ENCODE peak calls at places on chromosomes 6 and 20, in four cellular contexts. M is GM23248, B is heart left ventricle, R is stomach. O is an unnamed sample.

GRCh38 chr6:123418101-123418500 is 218.6 kb downstream of the TRDN start:
- DNase-seq in M (no peak), B (no peak), R (no peak), O (no peak)

GRCh38 chr6:38027685-38028373 is 208.3 kb downstream of the ZFAND3 start:
- DNase-seq in M (no peak), B (no peak), R (no peak), O (no peak)

GRCh38 chr6:105600342-105601293 is 197.7 kb upstream of the PREP start:
- DNase-seq in M (peak; percentile 61), B (no peak), R (no peak), O (no peak)

GRCh38 chr6:132192646-132193045 is 208.6 kb downstream of the MOXD1 start:
- DNase-seq in M (no peak), B (no peak), R (no peak), O (no peak)

GRCh38 chr6:100366419-100366818 is 98.3 kb downstream of the SIM1 start:
- DNase-seq in M (peak; percentile 84), B (no peak), R (no peak), O (no peak)

GRCh38 chr20:35523298-35523888 is 6.1 kb downstream of the C20orf173 start:
- DNase-seq in M (peak; percentile 46), B (no peak), R (no peak), O (peak; percentile 21)

GRCh38 chr6:127737768-127738167 is 160.8 kb downstream of the C6orf58 start:
- DNase-seq in M (peak; percentile 17), B (no peak), R (no peak), O (peak; percentile 3)

GRCh38 chr6:101490857-101491256 is 97.3 kb downstream of the GRIK2 start:
- DNase-seq in M (no peak), B (no peak), R (no peak), O (no peak)

GRCh38 chr6:3209114-3210023 is 18.1 kb downstream of the TUBB2B start:
- DNase-seq in M (peak; percentile 99), B (no peak), R (peak; percentile 36), O (peak; percentile 81)

GRCh38 chr6:151431336-151431735 is 20.6 kb downstream of the RMND1 start:
- DNase-seq in M (no peak), B (no peak), R (no peak), O (no peak)

GRCh38 chr20:11790047-11790446 is 127.6 kb upstream of the BTBD3 start:
- DNase-seq in M (no peak), B (no peak), R (no peak), O (no peak)

GRCh38 chr6:166633732-166634535 is 6.9 kb upstream of the RPS6KA2 start:
- DNase-seq in M (peak; percentile 25), B (peak; percentile 45), R (no peak), O (no peak)

GRCh38 chr6:6581014-6581413 is 7.5 kb upstream of the LY86 start:
- DNase-seq in M (no peak), B (no peak), R (no peak), O (no peak)

GRCh38 chr20:50516935-50517816 is 7.0 kb downstream of the PTPN1 start:
- DNase-seq in M (no peak), B (no peak), R (no peak), O (no peak)

GRCh38 chr20:50515471-50516106 is 5.4 kb downstream of the PTPN1 start:
- DNase-seq in M (peak; percentile 37), B (no peak), R (no peak), O (no peak)

GRCh38 chr20:50514750-50515149 is 4.6 kb downstream of the PTPN1 start:
- DNase-seq in M (no peak), B (no peak), R (no peak), O (no peak)

GRCh38 chr20:50517817-50518154 is 7.6 kb downstream of the PTPN1 start:
- DNase-seq in M (no peak), B (no peak), R (no peak), O (no peak)

DNA sequence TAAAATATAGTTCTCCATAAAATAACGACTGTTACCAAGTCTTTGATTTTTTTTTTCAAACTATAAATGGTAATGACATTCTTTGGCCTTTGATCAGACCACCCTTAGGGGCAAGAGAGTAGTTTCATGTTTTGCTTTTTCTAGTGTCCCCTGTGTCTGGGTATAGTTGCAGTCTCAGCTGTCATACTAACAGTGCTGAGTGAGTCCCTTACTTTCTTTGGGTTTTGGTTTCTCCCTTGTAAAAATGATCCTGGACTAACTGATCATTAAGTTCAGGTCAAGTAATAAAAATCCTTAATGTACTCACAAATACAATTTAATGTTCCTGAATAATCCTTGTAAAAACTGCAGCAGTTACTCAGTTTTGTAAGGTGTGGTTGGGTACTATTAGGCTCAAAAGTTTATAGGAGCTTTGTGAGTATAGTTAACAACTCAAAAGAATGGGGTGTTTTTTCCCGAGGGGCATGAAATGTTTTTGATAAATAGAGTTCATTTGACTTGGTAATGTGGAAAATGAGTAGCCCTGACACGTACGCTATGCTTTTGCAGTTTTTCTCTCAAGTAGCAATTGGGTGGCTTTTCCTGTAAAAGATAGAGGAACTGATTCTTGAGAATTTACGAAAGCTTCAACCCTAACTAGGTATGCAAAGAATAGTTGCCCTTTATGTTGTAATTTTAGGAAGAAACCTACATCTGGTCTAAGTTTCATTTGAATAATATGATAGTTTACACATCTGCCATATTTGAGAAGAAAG is 6.2 kb downstream of the PTPN1 start:
- DNase-seq in M (no peak), B (no peak), R (no peak), O (no peak)
- H3K4me3 ChIP-seq in M (no peak overlapping the region), B (no peak overlapping the region), R (no peak overlapping the region), O (no peak overlapping the region)

GRCh38 chr6:116512709-116513108 is 1.3 kb downstream of the CALHM5 start:
- DNase-seq in M (peak; percentile 48), B (no peak), R (no peak), O (no peak)

GRCh38 chr6:116511424-116512131 is at the start of gene CALHM5:
- DNase-seq in M (peak; percentile 94), B (peak; percentile 54), R (no peak), O (peak; percentile 30)

GRCh38 chr6:116514103-116514502 is 2.7 kb downstream of the CALHM5 start:
- DNase-seq in M (no peak), B (no peak), R (no peak), O (no peak)

GRCh38 chr6:116512155-116512559 is 718 bp downstream of the CALHM5 start:
- DNase-seq in M (peak; percentile 46), B (no peak), R (no peak), O (no peak)

DNA sequence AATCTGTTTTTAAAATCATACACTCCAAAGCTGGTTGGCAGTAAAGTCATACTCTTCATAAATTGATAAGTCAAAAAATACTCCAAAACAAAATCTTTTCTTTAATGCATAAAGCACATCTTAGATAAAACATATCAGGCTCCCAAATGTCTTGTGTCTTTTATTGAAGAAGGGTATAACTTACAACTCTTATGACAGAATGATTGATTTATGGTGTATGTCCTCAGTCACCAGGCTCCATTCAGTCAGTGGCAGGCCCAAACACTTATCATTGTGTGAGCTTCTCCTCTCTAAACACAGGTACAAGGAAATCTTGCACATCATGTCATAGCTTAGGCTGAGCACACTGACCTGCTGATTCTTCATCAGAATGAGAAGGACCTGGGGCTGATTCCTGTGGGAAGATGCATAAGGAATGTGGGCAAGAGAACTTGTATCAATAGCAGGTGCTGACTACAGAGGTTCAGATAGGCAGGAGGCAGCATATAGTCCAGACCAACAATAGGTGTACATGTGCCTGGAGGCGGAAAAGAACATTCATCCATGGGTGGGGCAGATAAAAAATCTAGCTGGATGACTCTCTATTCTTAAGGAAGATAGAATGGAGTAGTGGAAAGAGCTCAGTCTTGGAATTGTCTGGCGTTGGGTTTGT is 1.9 kb downstream of the CALHM5 start:
- DNase-seq in M (peak; percentile 23), B (no peak), R (no peak), O (no peak)
- H3K4me3 ChIP-seq in M (peak overlapping the region; percentile 79), B (no peak overlapping the region), R (no peak overlapping the region), O (no peak overlapping the region)

GRCh38 chr6:74273541-74273940 is 577.5 kb downstream of the CD109 start:
- DNase-seq in M (no peak), B (no peak), R (no peak), O (no peak)
- H3K4me3 ChIP-seq in M (no peak overlapping the region), B (no peak overlapping the region), R (no peak overlapping the region), O (no peak overlapping the region)

DNA sequence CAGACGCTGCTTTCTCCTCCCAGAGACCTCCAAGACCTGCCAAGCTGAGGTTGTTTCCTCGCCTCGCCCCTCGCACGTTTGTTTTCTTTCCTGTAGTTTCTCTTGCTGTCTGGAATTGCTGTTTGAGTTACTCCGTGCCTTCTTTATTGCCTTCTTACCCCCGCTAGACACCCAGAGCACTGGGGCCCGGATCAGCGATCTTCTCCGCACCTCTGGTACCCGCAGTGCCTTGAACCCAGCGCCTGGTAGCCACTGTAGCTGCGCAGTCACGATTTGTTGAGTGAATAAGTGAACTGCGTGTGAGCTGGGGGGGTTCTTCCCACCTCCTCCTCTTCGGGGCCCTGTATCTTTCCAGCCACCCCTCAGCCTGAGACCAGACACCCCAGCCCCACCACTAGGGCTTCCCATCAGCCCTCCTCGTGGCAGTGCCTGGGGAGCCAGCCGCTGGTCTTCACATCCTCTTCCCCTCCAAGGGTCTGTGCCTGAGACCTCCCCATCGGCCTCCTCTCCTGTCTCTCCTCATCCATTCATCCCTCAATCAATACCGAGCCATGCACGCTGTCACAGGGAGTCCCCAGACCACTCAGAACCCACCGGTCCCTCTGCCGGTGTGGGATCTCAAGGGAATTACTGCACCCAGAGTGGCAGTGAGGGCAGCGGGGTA is 849 bp upstream of the BMP7 start:
- DNase-seq in M (no peak), B (no peak), R (no peak), O (no peak)
- H3K4me3 ChIP-seq in M (no peak overlapping the region), B (no peak overlapping the region), R (no peak overlapping the region), O (no peak overlapping the region)

DNA sequence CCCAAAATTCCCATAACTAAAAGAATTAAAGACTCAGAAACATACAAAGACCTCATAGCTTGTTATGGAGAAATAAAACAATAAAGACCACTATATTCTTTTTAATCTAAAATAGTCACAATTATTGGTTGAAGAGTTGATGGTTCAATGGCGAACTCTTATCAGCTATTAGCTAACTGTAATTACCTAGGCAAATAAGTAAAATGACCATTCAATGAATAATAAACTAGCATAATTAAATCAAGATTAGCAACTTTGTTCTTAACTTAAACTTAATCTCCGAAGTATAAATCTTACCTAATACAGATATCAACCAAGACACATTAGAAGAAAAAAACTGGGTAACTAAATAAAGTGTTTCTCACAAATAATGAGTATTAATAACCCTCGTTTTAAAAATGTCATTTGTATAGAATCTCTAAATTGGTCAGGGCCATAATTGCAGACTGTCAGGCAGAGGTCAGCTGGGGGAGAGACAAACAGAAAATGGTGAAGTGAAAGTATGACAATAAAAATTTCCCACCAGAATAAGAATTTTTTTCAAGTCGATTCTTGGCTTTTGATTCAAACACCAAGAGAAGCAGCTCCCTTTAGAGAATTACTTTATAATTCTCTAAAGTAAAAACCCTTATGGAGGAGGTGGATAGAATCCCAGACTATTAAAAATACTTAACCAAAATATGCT is 1.7 kb downstream of the FKBP5 start:
- DNase-seq in M (no peak), B (no peak), R (no peak), O (peak; percentile 58)
- H3K4me3 ChIP-seq in M (peak overlapping the region; percentile 83), B (peak overlapping the region; percentile 90), R (peak overlapping the region; percentile 98), O (peak overlapping the region; percentile 91)

O was measured in small intestine.